ENCODE peak calls at places on chromosomes 12 and 14, in four cellular contexts. O is Peyer's patch, G is body of pancreas, W is A549. Z is an unnamed sample.

GRCh38 chr14:99389171-99389826 is 91.4 kb downstream of the SETD3 start:
- DNase-seq in O (no peak), G (no peak), W (peak; percentile 79), Z (peak; percentile 67)

GRCh38 chr12:14948672-14949071 is 10.3 kb upstream of the ERP27 start:
- DNase-seq in O (peak; percentile 67), G (peak; percentile 40), W (no peak), Z (peak; percentile 54)

GRCh38 chr12:124853781-124854636 is 9.7 kb downstream of the SCARB1 start:
- DNase-seq in O (no peak), G (no peak), W (no peak), Z (no peak)

GRCh38 chr14:70718383-70719123 is 76.8 kb downstream of the TTC9 start:
- DNase-seq in O (no peak), G (no peak), W (no peak), Z (no peak)

GRCh38 chr12:19388131-19388549 is 51.2 kb upstream of the AEBP2 start:
- DNase-seq in O (peak; percentile 5), G (no peak), W (no peak), Z (no peak)

GRCh38 chr14:37597538-37598084 is 2.2 kb downstream of the TTC6 start:
- DNase-seq in O (no peak), G (peak; percentile 29), W (no peak), Z (peak; percentile 30)

GRCh38 chr14:100662850-100663527 is 63.7 kb upstream of the DLK1 start:
- DNase-seq in O (peak; percentile 45), G (peak; percentile 74), W (peak; percentile 77), Z (peak; percentile 84)

GRCh38 chr12:23484238-23484637 is 465.2 kb downstream of the SOX5 start:
- DNase-seq in O (no peak), G (no peak), W (no peak), Z (no peak)

GRCh38 chr14:34632451-34632850 is 2.5 kb upstream of the SNX6 start:
- DNase-seq in O (no peak), G (no peak), W (no peak), Z (no peak)

GRCh38 chr12:104747956-104748355 is 210.1 kb downstream of the SLC41A2 start:
- DNase-seq in O (no peak), G (no peak), W (no peak), Z (no peak)

GRCh38 chr12:130925616-130926015 is 28.1 kb upstream of the ADGRD1 start:
- DNase-seq in O (no peak), G (no peak), W (no peak), Z (peak; percentile 77)

GRCh38 chr14:34119107-34119858 is 168.4 kb upstream of the EGLN3 start:
- DNase-seq in O (no peak), G (no peak), W (no peak), Z (no peak)

GRCh38 chr14:79841433-79841832 is 369.9 kb downstream of the DIO2 start:
- DNase-seq in O (no peak), G (no peak), W (no peak), Z (no peak)

GRCh38 chr12:27447761-27448160 is 1.2 kb downstream of the SMCO2 start:
- DNase-seq in O (no peak), G (no peak), W (no peak), Z (no peak)

GRCh38 chr12:49283541-49284429 is 11.2 kb upstream of the PRPH start:
- DNase-seq in O (no peak), G (no peak), W (no peak), Z (no peak)

GRCh38 chr14:51058382-51058781 is 36.5 kb downstream of the TRIM9 start:
- DNase-seq in O (no peak), G (no peak), W (no peak), Z (no peak)

GRCh38 chr14:55383039-55383438 is 28.6 kb downstream of the ATG14 start:
- DNase-seq in O (no peak), G (no peak), W (no peak), Z (no peak)

GRCh38 chr12:45439039-45439438 is 223.1 kb downstream of the ANO6 start:
- DNase-seq in O (no peak), G (no peak), W (no peak), Z (no peak)

GRCh38 chr14:54776361-54777001 is 126.1 kb downstream of the GCH1 start:
- DNase-seq in O (peak; percentile 78), G (no peak), W (no peak), Z (peak; percentile 20)

GRCh38 chr14:60648934-60649814 is at the start of gene SIX1:
- DNase-seq in O (no peak), G (peak; percentile 61), W (peak; percentile 95), Z (peak; percentile 76)

GRCh38 chr14:103027451-103027850 is 29.9 kb downstream of the CDC42BPB start:
- DNase-seq in O (no peak), G (no peak), W (no peak), Z (no peak)

GRCh38 chr12:2967651-2968050 is 8.5 kb downstream of the TEAD4 start:
- DNase-seq in O (no peak), G (no peak), W (no peak), Z (no peak)

GRCh38 chr14:77302926-77303325 is 17.8 kb downstream of the POMT2 start:
- DNase-seq in O (no peak), G (no peak), W (peak; percentile 94), Z (no peak)

GRCh38 chr12:95574799-95575452 is 23.6 kb upstream of the USP44 start:
- DNase-seq in O (no peak), G (no peak), W (peak; percentile 50), Z (no peak)

GRCh38 chr14:33777651-33778050 is 173.2 kb downstream of the EGLN3 start:
- DNase-seq in O (no peak), G (no peak), W (no peak), Z (no peak)

GRCh38 chr14:34302654-34303053 is 159.4 kb downstream of the SPTSSA start:
- DNase-seq in O (no peak), G (peak; percentile 80), W (no peak), Z (no peak)

GRCh38 chr14:61565836-61566536 is 129.3 kb upstream of the HIF1A start:
- DNase-seq in O (no peak), G (no peak), W (no peak), Z (no peak)

GRCh38 chr12:54259194-54260011 is 20.5 kb downstream of the CBX5 start:
- DNase-seq in O (peak; percentile 58), G (peak; percentile 78), W (peak; percentile 95), Z (peak; percentile 83)

GRCh38 chr12:46224401-46224800 is 44.4 kb downstream of the SLC38A1 start:
- DNase-seq in O (no peak), G (no peak), W (no peak), Z (no peak)

GRCh38 chr14:101361044-101361443 is 200.3 kb upstream of the DIO3 start:
- DNase-seq in O (no peak), G (no peak), W (no peak), Z (no peak)

DNA sequence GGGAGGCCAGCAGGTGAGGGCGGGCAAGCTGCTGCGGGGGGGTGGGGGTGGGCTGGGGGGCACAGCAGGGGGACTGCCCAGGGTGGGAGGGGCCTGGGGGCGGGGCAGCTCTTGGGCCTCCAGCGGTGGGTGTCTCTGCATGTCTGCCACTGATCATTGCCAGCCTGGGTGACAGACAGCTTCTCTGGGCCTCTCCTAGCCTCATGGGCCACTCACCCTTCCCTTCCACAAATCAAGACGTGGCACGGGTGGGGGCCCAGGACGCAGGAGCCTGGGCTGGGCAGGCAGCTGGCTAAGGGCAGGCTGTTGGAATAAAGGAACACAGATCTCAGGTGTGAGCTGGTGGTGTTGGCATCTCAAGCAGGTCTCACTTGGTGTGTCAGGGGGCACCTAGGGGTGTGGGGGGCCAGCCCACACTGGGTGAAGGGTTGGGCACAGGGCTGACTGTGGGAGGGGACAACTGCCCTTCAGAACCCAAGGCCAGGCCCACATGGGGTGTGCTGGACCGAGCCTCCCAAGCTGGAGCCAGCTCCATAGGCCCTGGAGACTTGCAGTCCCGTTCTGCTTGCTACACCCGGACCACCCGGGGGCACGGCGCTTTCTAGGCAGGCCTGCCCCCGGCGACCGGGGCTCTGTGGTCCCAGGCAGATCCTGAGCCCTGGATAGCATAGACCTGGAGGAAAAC is 3.0 kb downstream of the TEDC1 start:
- DNase-seq in O (no peak), G (no peak), W (no peak), Z (no peak)
- TF ChIP-seq POLR2A in O (no peak), G (no peak), W (no peak), Z (no peak)

GRCh38 chr14:73759183-73759713 is 45.1 kb upstream of the PNMA1 start:
- DNase-seq in O (no peak), G (peak; percentile 61), W (no peak), Z (peak; percentile 72)
- TF ChIP-seq POLR2A in O (peak; percentile 35), G (no peak), W (no peak), Z (no peak)

GRCh38 chr14:72893636-72894322 is at the start of gene DPF3:
- DNase-seq in O (peak; percentile 99), G (peak; percentile 97), W (peak; percentile 97), Z (peak; percentile 99)
- TF ChIP-seq POLR2A in O (peak; percentile 42), G (peak; percentile 40), W (no peak), Z (no peak)

DNA sequence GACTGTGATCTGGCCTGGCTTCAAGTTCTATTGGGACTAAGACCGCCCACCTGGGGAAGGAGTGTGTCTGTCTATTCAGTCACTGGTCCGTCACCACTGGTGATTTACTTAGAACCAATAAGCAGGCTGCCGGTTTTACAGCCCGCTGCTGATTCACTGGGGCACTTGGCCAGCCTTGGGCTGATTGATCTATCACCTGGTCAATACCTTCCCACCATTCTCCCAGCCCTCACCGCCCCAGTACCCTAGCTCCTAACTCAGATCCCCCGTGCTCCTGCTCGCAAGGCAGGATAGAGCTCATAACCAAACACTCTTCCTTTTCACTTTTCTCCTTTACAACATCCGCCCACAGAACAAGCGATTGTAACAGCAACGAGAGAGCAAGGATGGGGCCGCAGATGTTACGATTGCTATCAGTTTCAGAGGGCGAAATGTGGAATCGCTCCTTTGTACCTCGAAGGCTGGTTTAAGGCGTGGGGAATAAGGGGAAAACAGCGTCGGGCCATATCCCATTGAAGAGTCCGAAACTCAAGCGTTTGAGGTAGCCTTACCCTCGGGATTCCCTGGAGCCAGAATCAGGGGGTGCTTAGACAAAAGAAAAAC is 672 bp downstream of the RDH11 start:
- DNase-seq in O (peak; percentile 62), G (peak; percentile 85), W (peak; percentile 95), Z (peak; percentile 94)
- TF ChIP-seq POLR2A in O (peak; percentile 84), G (no peak), W (peak; percentile 41), Z (no peak)

GRCh38 chr12:56714431-56714929 is 10.6 kb downstream of the NACA start:
- DNase-seq in O (no peak), G (no peak), W (no peak), Z (no peak)

GRCh38 chr12:56718167-56718566 is 6.9 kb downstream of the NACA start:
- DNase-seq in O (no peak), G (no peak), W (no peak), Z (no peak)

GRCh38 chr12:56716933-56717880 is 7.9 kb downstream of the NACA start:
- DNase-seq in O (no peak), G (no peak), W (no peak), Z (no peak)

GRCh38 chr12:56716458-56716857 is 8.6 kb downstream of the NACA start:
- DNase-seq in O (no peak), G (no peak), W (no peak), Z (no peak)

DNA sequence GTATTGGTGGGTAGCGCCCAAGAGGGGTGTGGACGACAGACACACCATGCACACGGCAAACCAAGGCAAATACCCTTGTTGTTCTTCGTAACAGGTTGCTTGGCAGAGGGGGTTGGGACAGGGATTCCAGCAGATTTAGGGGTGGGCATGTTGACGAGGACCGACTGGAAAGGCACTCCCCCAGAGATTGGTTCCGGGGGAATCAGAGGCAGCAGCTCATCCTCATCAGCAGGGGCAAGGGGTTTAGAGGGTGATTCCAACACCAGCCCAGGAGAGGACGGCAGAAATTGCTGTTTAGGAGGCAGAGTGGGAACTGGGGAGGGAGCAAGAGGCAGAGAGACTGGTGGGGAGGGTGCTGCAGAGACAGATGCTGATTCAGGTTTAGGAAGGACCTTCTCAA is 9.3 kb downstream of the NACA start:
- DNase-seq in O (no peak), G (no peak), W (no peak), Z (no peak)
- TF ChIP-seq POLR2A in O (no peak), G (no peak), W (no peak), Z (no peak)